ENCODE peak calls at places on chromosomes 1 and 21, in seven cellular contexts. C is CD8-positive, alpha-beta T cell; A is tibial nerve; D is SK-N-SH; I is tibial artery; T is breast epithelium; M is lower lobe of right lung. Y is an unnamed sample.

GRCh38 chr1:244830639-244831038 is 4.8 kb upstream of the COX20 start:
- DNase-seq in C (no peak), A (no peak), D (no peak), I (no peak), T (no peak), M (no peak), Y (no peak)

GRCh38 chr1:57066980-57067615 is 101.3 kb upstream of the C8B start:
- DNase-seq in C (no peak), A (no peak), D (peak; percentile 41), I (no peak), T (no peak), M (no peak), Y (no peak)

GRCh38 chr1:234719454-234720258 is 109.7 kb upstream of the IRF2BP2 start:
- DNase-seq in C (no peak), A (no peak), D (no peak), I (no peak), T (no peak), M (no peak), Y (no peak)

GRCh38 chr1:218409946-218410510 is 64.9 kb downstream of the TGFB2 start:
- DNase-seq in C (no peak), A (no peak), D (no peak), I (no peak), T (no peak), M (no peak), Y (no peak)

GRCh38 chr1:3785045-3785444 is 11.3 kb downstream of the LRRC47 start:
- DNase-seq in C (no peak), A (no peak), D (no peak), I (no peak), T (no peak), M (peak; percentile 36), Y (no peak)

GRCh38 chr1:175317309-175317708 is 124.7 kb upstream of the KIAA0040 start:
- DNase-seq in C (no peak), A (no peak), D (no peak), I (no peak), T (no peak), M (no peak), Y (no peak)

GRCh38 chr1:11671205-11671543 is 7.2 kb downstream of the FBXO6 start:
- DNase-seq in C (no peak), A (no peak), D (no peak), I (no peak), T (no peak), M (no peak), Y (no peak)

GRCh38 chr1:39407889-39408640 is 83.4 kb upstream of the BMP8A start:
- DNase-seq in C (no peak), A (no peak), D (no peak), I (no peak), T (no peak), M (no peak), Y (no peak)

GRCh38 chr1:168343566-168343965 is 62.9 kb downstream of the TBX19 start:
- DNase-seq in C (no peak), A (no peak), D (no peak), I (no peak), T (no peak), M (no peak), Y (no peak)

GRCh38 chr1:157648317-157648716 is 50.4 kb upstream of the FCRL4 start:
- DNase-seq in C (no peak), A (no peak), D (no peak), I (no peak), T (no peak), M (no peak), Y (no peak)

GRCh38 chr1:53938136-53938830 is 7.2 kb downstream of the IFT25 start:
- DNase-seq in C (no peak), A (no peak), D (no peak), I (no peak), T (no peak), M (no peak), Y (no peak)

GRCh38 chr1:75984781-75985180 is 52.6 kb upstream of the ASB17 start:
- DNase-seq in C (no peak), A (no peak), D (no peak), I (no peak), T (no peak), M (no peak), Y (no peak)

GRCh38 chr1:58397187-58397820 is 149.2 kb downstream of the OMA1 start:
- DNase-seq in C (no peak), A (no peak), D (no peak), I (no peak), T (no peak), M (no peak), Y (no peak)

GRCh38 chr1:208248254-208248935 is 4.2 kb upstream of the PLXNA2 start:
- DNase-seq in C (no peak), A (no peak), D (no peak), I (no peak), T (no peak), M (no peak), Y (no peak)

GRCh38 chr1:245603311-245603865 is 448.6 kb downstream of the KIF26B start:
- DNase-seq in C (no peak), A (no peak), D (no peak), I (no peak), T (no peak), M (no peak), Y (no peak)

GRCh38 chr1:8317647-8318360 is at the start of gene SLC45A1:
- DNase-seq in C (peak; percentile 51), A (peak; percentile 66), D (peak; percentile 97), I (peak; percentile 69), T (peak; percentile 55), M (peak; percentile 85), Y (peak; percentile 77)

GRCh38 chr1:109133815-109134214 is 19.9 kb downstream of the ELAPOR1 start:
- DNase-seq in C (no peak), A (peak; percentile 33), D (no peak), I (peak; percentile 29), T (peak; percentile 58), M (peak; percentile 81), Y (peak; percentile 80)

GRCh38 chr1:39407496-39407888 is 83.9 kb upstream of the BMP8A start:
- DNase-seq in C (no peak), A (no peak), D (no peak), I (no peak), T (no peak), M (no peak), Y (no peak)

GRCh38 chr21:33418686-33419085 is 15.5 kb downstream of the IFNGR2 start:
- DNase-seq in C (no peak), A (peak; percentile 61), D (no peak), I (peak; percentile 82), T (peak; percentile 41), M (no peak), Y (no peak)

GRCh38 chr1:62481681-62482080 is 44.8 kb downstream of the USP1 start:
- DNase-seq in C (no peak), A (no peak), D (no peak), I (no peak), T (no peak), M (no peak), Y (no peak)

GRCh38 chr1:170670751-170671628 is 7.1 kb downstream of the PRRX1 start:
- DNase-seq in C (no peak), A (no peak), D (peak; percentile 56), I (peak; percentile 75), T (no peak), M (peak; percentile 58), Y (no peak)

GRCh38 chr1:203733009-203733863 is 31.7 kb upstream of the LAX1 start:
- DNase-seq in C (no peak), A (no peak), D (no peak), I (no peak), T (no peak), M (no peak), Y (no peak)
- TF ChIP-seq CTCF in C (no peak), A (no peak), D (no peak), I (no peak), T (no peak), M (no peak), Y (no peak)

GRCh38 chr1:17436380-17437174 is 2.9 kb downstream of the RCC2 start:
- DNase-seq in C (no peak), A (no peak), D (no peak), I (no peak), T (no peak), M (no peak), Y (no peak)
- H3K4me3 ChIP-seq in C (peak overlapping the region; percentile 69), A (no peak overlapping the region), D (peak overlapping the region; percentile 86), I (peak overlapping the region; percentile 72), T (peak overlapping the region; percentile 84), M (peak overlapping the region; percentile 82), Y (peak overlapping the region; percentile 72)

GRCh38 chr1:236520445-236521005 is 3.3 kb upstream of the LGALS8 start:
- DNase-seq in C (no peak), A (no peak), D (no peak), I (no peak), T (no peak), M (no peak), Y (no peak)
- H3K27ac ChIP-seq in C (no peak overlapping the region), A (no peak overlapping the region), D (no peak overlapping the region), I (no peak overlapping the region), T (no peak overlapping the region), M (no peak overlapping the region), Y (no peak overlapping the region)

GRCh38 chr1:117069220-117069844 is 9.2 kb downstream of the TTF2 start:
- DNase-seq in C (no peak), A (no peak), D (no peak), I (no peak), T (no peak), M (no peak), Y (no peak)
- TF ChIP-seq CTCF in C (no peak), A (no peak), D (no peak), I (no peak), T (no peak), M (no peak), Y (no peak)

GRCh38 chr1:223835754-223836153 is 10.0 kb downstream of the TP53BP2 start:
- DNase-seq in C (no peak), A (no peak), D (no peak), I (no peak), T (no peak), M (no peak), Y (no peak)
- H3K4me3 ChIP-seq in C (no peak overlapping the region), A (no peak overlapping the region), D (no peak overlapping the region), I (no peak overlapping the region), T (no peak overlapping the region), M (no peak overlapping the region), Y (no peak overlapping the region)

GRCh38 chr1:172537366-172537765 is 4.4 kb downstream of the SUCO start:
- DNase-seq in C (no peak), A (no peak), D (no peak), I (no peak), T (no peak), M (no peak), Y (no peak)
- H3K27ac ChIP-seq in C (no peak overlapping the region), A (no peak overlapping the region), D (no peak overlapping the region), I (no peak overlapping the region), T (no peak overlapping the region), M (no peak overlapping the region), Y (no peak overlapping the region)

DNA sequence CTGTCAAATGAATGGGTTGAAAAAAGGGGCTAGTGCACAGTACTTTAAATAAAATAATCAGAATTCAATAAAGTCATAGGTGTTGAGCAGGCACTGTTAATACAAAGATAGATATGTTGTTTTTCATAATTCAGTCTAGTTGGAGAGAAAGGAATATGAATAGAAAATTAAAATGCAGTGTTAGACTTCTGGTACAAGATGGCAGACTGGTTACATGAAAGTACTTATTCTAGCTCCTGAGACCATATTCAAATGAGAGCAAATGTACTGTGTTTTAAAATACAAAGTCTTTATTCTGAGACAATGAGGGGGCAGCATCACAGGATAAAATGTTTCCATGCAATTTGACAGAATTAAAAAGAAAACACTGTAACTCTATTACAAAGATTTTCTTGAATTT is 542.1 kb downstream of the COL11A1 start:
- DNase-seq in C (no peak), A (no peak), D (no peak), I (no peak), T (no peak), M (no peak), Y (no peak)
- TF ChIP-seq CTCF in C (no peak), A (no peak), D (peak; percentile 27), I (no peak), T (no peak), M (no peak), Y (no peak)